ENCODE peak calls at places on chromosomes 2 and 18, in seven cellular contexts. One of them, this sample, is unnamed.

GRCh38 chr18:8754995-8755955 is 49.9 kb downstream of the MTCL1 start:
- DNase-seq in activated CD4-positive, alpha-beta T cell treated with anti-CD3 and anti-CD28 coated beads, Interleukin-2, amount 50 U/mL, for 4 hours: peak; percentile 28
- DNase-seq in dermis microvascular lymphatic vessel endothelial cell: no peak
- DNase-seq in COLO829: no peak
- DNase-seq in left colon: peak; percentile 15
- DNase-seq in HFF-Myc: peak; percentile 35
- DNase-seq in stimulated activated CD4-positive, alpha-beta T cell treated with anti-CD3 and anti-CD28 coated beads, TNF-alpha, amount 100 ng/mL, for 1 hour: no peak
- DNase-seq in this sample: peak; percentile 54

GRCh38 chr2:134664051-134664450 is 54.7 kb downstream of the TMEM163 start:
- DNase-seq in activated CD4-positive, alpha-beta T cell treated with anti-CD3 and anti-CD28 coated beads, Interleukin-2, amount 50 U/mL, for 4 hours: no peak
- DNase-seq in dermis microvascular lymphatic vessel endothelial cell: no peak
- DNase-seq in COLO829: no peak
- DNase-seq in left colon: no peak
- DNase-seq in HFF-Myc: no peak
- DNase-seq in stimulated activated CD4-positive, alpha-beta T cell treated with anti-CD3 and anti-CD28 coated beads, TNF-alpha, amount 100 ng/mL, for 1 hour: no peak
- DNase-seq in this sample: no peak

GRCh38 chr2:121748202-121748601 is 7.2 kb upstream of the TSN start:
- DNase-seq in activated CD4-positive, alpha-beta T cell treated with anti-CD3 and anti-CD28 coated beads, Interleukin-2, amount 50 U/mL, for 4 hours: no peak
- DNase-seq in dermis microvascular lymphatic vessel endothelial cell: peak; percentile 47
- DNase-seq in COLO829: no peak
- DNase-seq in left colon: no peak
- DNase-seq in HFF-Myc: peak; percentile 19
- DNase-seq in stimulated activated CD4-positive, alpha-beta T cell treated with anti-CD3 and anti-CD28 coated beads, TNF-alpha, amount 100 ng/mL, for 1 hour: no peak
- DNase-seq in this sample: no peak

GRCh38 chr2:144989580-144990270 is 469.8 kb upstream of the ZEB2 start:
- DNase-seq in activated CD4-positive, alpha-beta T cell treated with anti-CD3 and anti-CD28 coated beads, Interleukin-2, amount 50 U/mL, for 4 hours: no peak
- DNase-seq in dermis microvascular lymphatic vessel endothelial cell: no peak
- DNase-seq in COLO829: no peak
- DNase-seq in left colon: no peak
- DNase-seq in HFF-Myc: no peak
- DNase-seq in stimulated activated CD4-positive, alpha-beta T cell treated with anti-CD3 and anti-CD28 coated beads, TNF-alpha, amount 100 ng/mL, for 1 hour: no peak
- DNase-seq in this sample: no peak

GRCh38 chr2:27070653-27071276 is 689 bp downstream of the OST4 start:
- DNase-seq in activated CD4-positive, alpha-beta T cell treated with anti-CD3 and anti-CD28 coated beads, Interleukin-2, amount 50 U/mL, for 4 hours: no peak
- DNase-seq in dermis microvascular lymphatic vessel endothelial cell: peak; percentile 15
- DNase-seq in COLO829: no peak
- DNase-seq in left colon: no peak
- DNase-seq in HFF-Myc: no peak
- DNase-seq in stimulated activated CD4-positive, alpha-beta T cell treated with anti-CD3 and anti-CD28 coated beads, TNF-alpha, amount 100 ng/mL, for 1 hour: no peak
- DNase-seq in this sample: no peak

GRCh38 chr18:45775241-45775676 is 50.2 kb upstream of the SIGLEC15 start:
- DNase-seq in activated CD4-positive, alpha-beta T cell treated with anti-CD3 and anti-CD28 coated beads, Interleukin-2, amount 50 U/mL, for 4 hours: peak; percentile 33
- DNase-seq in dermis microvascular lymphatic vessel endothelial cell: peak; percentile 72
- DNase-seq in COLO829: no peak
- DNase-seq in left colon: peak; percentile 73
- DNase-seq in HFF-Myc: no peak
- DNase-seq in stimulated activated CD4-positive, alpha-beta T cell treated with anti-CD3 and anti-CD28 coated beads, TNF-alpha, amount 100 ng/mL, for 1 hour: peak; percentile 64
- DNase-seq in this sample: peak; percentile 9

GRCh38 chr2:225534697-225535096 is 135.2 kb downstream of the NYAP2 start:
- DNase-seq in activated CD4-positive, alpha-beta T cell treated with anti-CD3 and anti-CD28 coated beads, Interleukin-2, amount 50 U/mL, for 4 hours: no peak
- DNase-seq in dermis microvascular lymphatic vessel endothelial cell: no peak
- DNase-seq in COLO829: no peak
- DNase-seq in left colon: no peak
- DNase-seq in HFF-Myc: no peak
- DNase-seq in stimulated activated CD4-positive, alpha-beta T cell treated with anti-CD3 and anti-CD28 coated beads, TNF-alpha, amount 100 ng/mL, for 1 hour: no peak
- DNase-seq in this sample: no peak

GRCh38 chr18:42931501-42931900 is 184.0 kb downstream of the RIT2 start:
- DNase-seq in activated CD4-positive, alpha-beta T cell treated with anti-CD3 and anti-CD28 coated beads, Interleukin-2, amount 50 U/mL, for 4 hours: no peak
- DNase-seq in dermis microvascular lymphatic vessel endothelial cell: peak; percentile 59
- DNase-seq in COLO829: no peak
- DNase-seq in left colon: no peak
- DNase-seq in HFF-Myc: peak; percentile 33
- DNase-seq in stimulated activated CD4-positive, alpha-beta T cell treated with anti-CD3 and anti-CD28 coated beads, TNF-alpha, amount 100 ng/mL, for 1 hour: no peak
- DNase-seq in this sample: no peak

GRCh38 chr2:136183095-136183494 is 65.1 kb upstream of the CXCR4 start:
- DNase-seq in activated CD4-positive, alpha-beta T cell treated with anti-CD3 and anti-CD28 coated beads, Interleukin-2, amount 50 U/mL, for 4 hours: no peak
- DNase-seq in dermis microvascular lymphatic vessel endothelial cell: peak; percentile 7
- DNase-seq in COLO829: no peak
- DNase-seq in left colon: no peak
- DNase-seq in HFF-Myc: no peak
- DNase-seq in stimulated activated CD4-positive, alpha-beta T cell treated with anti-CD3 and anti-CD28 coated beads, TNF-alpha, amount 100 ng/mL, for 1 hour: no peak
- DNase-seq in this sample: no peak

GRCh38 chr2:6184532-6185302 is 492.5 kb downstream of the SOX11 start:
- DNase-seq in activated CD4-positive, alpha-beta T cell treated with anti-CD3 and anti-CD28 coated beads, Interleukin-2, amount 50 U/mL, for 4 hours: no peak
- DNase-seq in dermis microvascular lymphatic vessel endothelial cell: no peak
- DNase-seq in COLO829: no peak
- DNase-seq in left colon: no peak
- DNase-seq in HFF-Myc: no peak
- DNase-seq in stimulated activated CD4-positive, alpha-beta T cell treated with anti-CD3 and anti-CD28 coated beads, TNF-alpha, amount 100 ng/mL, for 1 hour: no peak
- DNase-seq in this sample: no peak

GRCh38 chr2:226911932-226912331 is 76.1 kb downstream of the RHBDD1 start:
- DNase-seq in activated CD4-positive, alpha-beta T cell treated with anti-CD3 and anti-CD28 coated beads, Interleukin-2, amount 50 U/mL, for 4 hours: no peak
- DNase-seq in dermis microvascular lymphatic vessel endothelial cell: no peak
- DNase-seq in COLO829: no peak
- DNase-seq in left colon: no peak
- DNase-seq in HFF-Myc: peak; percentile 78
- DNase-seq in stimulated activated CD4-positive, alpha-beta T cell treated with anti-CD3 and anti-CD28 coated beads, TNF-alpha, amount 100 ng/mL, for 1 hour: no peak
- DNase-seq in this sample: no peak

GRCh38 chr2:202135111-202135874 is 62.2 kb downstream of the KIAA2012 start:
- DNase-seq in activated CD4-positive, alpha-beta T cell treated with anti-CD3 and anti-CD28 coated beads, Interleukin-2, amount 50 U/mL, for 4 hours: no peak
- DNase-seq in dermis microvascular lymphatic vessel endothelial cell: no peak
- DNase-seq in COLO829: no peak
- DNase-seq in left colon: peak; percentile 34
- DNase-seq in HFF-Myc: peak; percentile 94
- DNase-seq in stimulated activated CD4-positive, alpha-beta T cell treated with anti-CD3 and anti-CD28 coated beads, TNF-alpha, amount 100 ng/mL, for 1 hour: no peak
- DNase-seq in this sample: no peak

GRCh38 chr2:239385096-239386000 is 15.5 kb downstream of the HDAC4 start:
- DNase-seq in activated CD4-positive, alpha-beta T cell treated with anti-CD3 and anti-CD28 coated beads, Interleukin-2, amount 50 U/mL, for 4 hours: no peak
- DNase-seq in dermis microvascular lymphatic vessel endothelial cell: no peak
- DNase-seq in COLO829: no peak
- DNase-seq in left colon: no peak
- DNase-seq in HFF-Myc: no peak
- DNase-seq in stimulated activated CD4-positive, alpha-beta T cell treated with anti-CD3 and anti-CD28 coated beads, TNF-alpha, amount 100 ng/mL, for 1 hour: no peak
- DNase-seq in this sample: no peak

GRCh38 chr2:112012556-112012955 is 42.5 kb upstream of the TMEM87B start:
- DNase-seq in activated CD4-positive, alpha-beta T cell treated with anti-CD3 and anti-CD28 coated beads, Interleukin-2, amount 50 U/mL, for 4 hours: no peak
- DNase-seq in dermis microvascular lymphatic vessel endothelial cell: no peak
- DNase-seq in COLO829: no peak
- DNase-seq in left colon: no peak
- DNase-seq in HFF-Myc: no peak
- DNase-seq in stimulated activated CD4-positive, alpha-beta T cell treated with anti-CD3 and anti-CD28 coated beads, TNF-alpha, amount 100 ng/mL, for 1 hour: no peak
- DNase-seq in this sample: no peak

GRCh38 chr2:224841910-224842309 is 125.7 kb upstream of the CCDC195 start:
- DNase-seq in activated CD4-positive, alpha-beta T cell treated with anti-CD3 and anti-CD28 coated beads, Interleukin-2, amount 50 U/mL, for 4 hours: no peak
- DNase-seq in dermis microvascular lymphatic vessel endothelial cell: no peak
- DNase-seq in COLO829: no peak
- DNase-seq in left colon: no peak
- DNase-seq in HFF-Myc: no peak
- DNase-seq in stimulated activated CD4-positive, alpha-beta T cell treated with anti-CD3 and anti-CD28 coated beads, TNF-alpha, amount 100 ng/mL, for 1 hour: no peak
- DNase-seq in this sample: no peak

GRCh38 chr2:207471261-207471660 is 58.5 kb upstream of the CREB1 start:
- DNase-seq in activated CD4-positive, alpha-beta T cell treated with anti-CD3 and anti-CD28 coated beads, Interleukin-2, amount 50 U/mL, for 4 hours: no peak
- DNase-seq in dermis microvascular lymphatic vessel endothelial cell: no peak
- DNase-seq in COLO829: no peak
- DNase-seq in left colon: no peak
- DNase-seq in HFF-Myc: no peak
- DNase-seq in stimulated activated CD4-positive, alpha-beta T cell treated with anti-CD3 and anti-CD28 coated beads, TNF-alpha, amount 100 ng/mL, for 1 hour: no peak
- DNase-seq in this sample: no peak

GRCh38 chr2:68500649-68501048 is 33.3 kb downstream of the APLF start:
- DNase-seq in activated CD4-positive, alpha-beta T cell treated with anti-CD3 and anti-CD28 coated beads, Interleukin-2, amount 50 U/mL, for 4 hours: no peak
- DNase-seq in dermis microvascular lymphatic vessel endothelial cell: no peak
- DNase-seq in COLO829: no peak
- DNase-seq in left colon: no peak
- DNase-seq in HFF-Myc: no peak
- DNase-seq in stimulated activated CD4-positive, alpha-beta T cell treated with anti-CD3 and anti-CD28 coated beads, TNF-alpha, amount 100 ng/mL, for 1 hour: no peak
- DNase-seq in this sample: no peak

GRCh38 chr2:15363142-15363541 is 198.0 kb downstream of the NBAS start:
- DNase-seq in activated CD4-positive, alpha-beta T cell treated with anti-CD3 and anti-CD28 coated beads, Interleukin-2, amount 50 U/mL, for 4 hours: no peak
- DNase-seq in dermis microvascular lymphatic vessel endothelial cell: no peak
- DNase-seq in COLO829: no peak
- DNase-seq in left colon: no peak
- DNase-seq in HFF-Myc: no peak
- DNase-seq in stimulated activated CD4-positive, alpha-beta T cell treated with anti-CD3 and anti-CD28 coated beads, TNF-alpha, amount 100 ng/mL, for 1 hour: no peak
- DNase-seq in this sample: no peak

GRCh38 chr2:58734365-58734764 is 493.2 kb upstream of the FANCL start:
- DNase-seq in activated CD4-positive, alpha-beta T cell treated with anti-CD3 and anti-CD28 coated beads, Interleukin-2, amount 50 U/mL, for 4 hours: no peak
- DNase-seq in dermis microvascular lymphatic vessel endothelial cell: no peak
- DNase-seq in COLO829: no peak
- DNase-seq in left colon: no peak
- DNase-seq in HFF-Myc: no peak
- DNase-seq in stimulated activated CD4-positive, alpha-beta T cell treated with anti-CD3 and anti-CD28 coated beads, TNF-alpha, amount 100 ng/mL, for 1 hour: no peak
- DNase-seq in this sample: no peak

GRCh38 chr2:136000502-136000901 is 15.1 kb upstream of the DARS1 start:
- DNase-seq in activated CD4-positive, alpha-beta T cell treated with anti-CD3 and anti-CD28 coated beads, Interleukin-2, amount 50 U/mL, for 4 hours: no peak
- DNase-seq in dermis microvascular lymphatic vessel endothelial cell: peak; percentile 20
- DNase-seq in COLO829: no peak
- DNase-seq in left colon: no peak
- DNase-seq in HFF-Myc: no peak
- DNase-seq in stimulated activated CD4-positive, alpha-beta T cell treated with anti-CD3 and anti-CD28 coated beads, TNF-alpha, amount 100 ng/mL, for 1 hour: no peak
- DNase-seq in this sample: no peak

GRCh38 chr18:47594063-47594462 is 336.4 kb downstream of the SMAD2 start:
- DNase-seq in activated CD4-positive, alpha-beta T cell treated with anti-CD3 and anti-CD28 coated beads, Interleukin-2, amount 50 U/mL, for 4 hours: no peak
- DNase-seq in dermis microvascular lymphatic vessel endothelial cell: no peak
- DNase-seq in COLO829: no peak
- DNase-seq in left colon: no peak
- DNase-seq in HFF-Myc: no peak
- DNase-seq in stimulated activated CD4-positive, alpha-beta T cell treated with anti-CD3 and anti-CD28 coated beads, TNF-alpha, amount 100 ng/mL, for 1 hour: no peak
- DNase-seq in this sample: no peak

GRCh38 chr2:98705333-98705617 is 25.7 kb downstream of the MGAT4A start:
- DNase-seq in activated CD4-positive, alpha-beta T cell treated with anti-CD3 and anti-CD28 coated beads, Interleukin-2, amount 50 U/mL, for 4 hours: no peak
- DNase-seq in dermis microvascular lymphatic vessel endothelial cell: no peak
- DNase-seq in COLO829: no peak
- DNase-seq in left colon: no peak
- DNase-seq in HFF-Myc: no peak
- DNase-seq in stimulated activated CD4-positive, alpha-beta T cell treated with anti-CD3 and anti-CD28 coated beads, TNF-alpha, amount 100 ng/mL, for 1 hour: no peak
- DNase-seq in this sample: no peak

GRCh38 chr2:173451137-173451536 is 96.5 kb downstream of the CDCA7 start:
- DNase-seq in activated CD4-positive, alpha-beta T cell treated with anti-CD3 and anti-CD28 coated beads, Interleukin-2, amount 50 U/mL, for 4 hours: no peak
- DNase-seq in dermis microvascular lymphatic vessel endothelial cell: no peak
- DNase-seq in COLO829: no peak
- DNase-seq in left colon: no peak
- DNase-seq in HFF-Myc: no peak
- DNase-seq in stimulated activated CD4-positive, alpha-beta T cell treated with anti-CD3 and anti-CD28 coated beads, TNF-alpha, amount 100 ng/mL, for 1 hour: no peak
- DNase-seq in this sample: no peak

GRCh38 chr2:120985997-120986651 is 250.5 kb downstream of the GLI2 start:
- DNase-seq in activated CD4-positive, alpha-beta T cell treated with anti-CD3 and anti-CD28 coated beads, Interleukin-2, amount 50 U/mL, for 4 hours: no peak
- DNase-seq in dermis microvascular lymphatic vessel endothelial cell: no peak
- DNase-seq in COLO829: no peak
- DNase-seq in left colon: no peak
- DNase-seq in HFF-Myc: no peak
- DNase-seq in stimulated activated CD4-positive, alpha-beta T cell treated with anti-CD3 and anti-CD28 coated beads, TNF-alpha, amount 100 ng/mL, for 1 hour: no peak
- DNase-seq in this sample: no peak

GRCh38 chr18:6661692-6662415 is 67.7 kb upstream of the ARHGAP28 start:
- DNase-seq in activated CD4-positive, alpha-beta T cell treated with anti-CD3 and anti-CD28 coated beads, Interleukin-2, amount 50 U/mL, for 4 hours: no peak
- DNase-seq in dermis microvascular lymphatic vessel endothelial cell: no peak
- DNase-seq in COLO829: no peak
- DNase-seq in left colon: no peak
- DNase-seq in HFF-Myc: peak; percentile 45
- DNase-seq in stimulated activated CD4-positive, alpha-beta T cell treated with anti-CD3 and anti-CD28 coated beads, TNF-alpha, amount 100 ng/mL, for 1 hour: no peak
- DNase-seq in this sample: no peak

GRCh38 chr18:45107425-45107824 is 426.7 kb downstream of the SETBP1 start:
- DNase-seq in activated CD4-positive, alpha-beta T cell treated with anti-CD3 and anti-CD28 coated beads, Interleukin-2, amount 50 U/mL, for 4 hours: no peak
- DNase-seq in dermis microvascular lymphatic vessel endothelial cell: no peak
- DNase-seq in COLO829: no peak
- DNase-seq in left colon: no peak
- DNase-seq in HFF-Myc: no peak
- DNase-seq in stimulated activated CD4-positive, alpha-beta T cell treated with anti-CD3 and anti-CD28 coated beads, TNF-alpha, amount 100 ng/mL, for 1 hour: no peak
- DNase-seq in this sample: no peak

GRCh38 chr2:134396493-134396892 is 142.6 kb downstream of the MGAT5 start:
- DNase-seq in activated CD4-positive, alpha-beta T cell treated with anti-CD3 and anti-CD28 coated beads, Interleukin-2, amount 50 U/mL, for 4 hours: no peak
- DNase-seq in dermis microvascular lymphatic vessel endothelial cell: no peak
- DNase-seq in COLO829: no peak
- DNase-seq in left colon: peak; percentile 72
- DNase-seq in HFF-Myc: no peak
- DNase-seq in stimulated activated CD4-positive, alpha-beta T cell treated with anti-CD3 and anti-CD28 coated beads, TNF-alpha, amount 100 ng/mL, for 1 hour: no peak
- DNase-seq in this sample: no peak

GRCh38 chr18:62998443-62998842 is 283.1 kb downstream of the PHLPP1 start:
- DNase-seq in activated CD4-positive, alpha-beta T cell treated with anti-CD3 and anti-CD28 coated beads, Interleukin-2, amount 50 U/mL, for 4 hours: no peak
- DNase-seq in dermis microvascular lymphatic vessel endothelial cell: no peak
- DNase-seq in COLO829: no peak
- DNase-seq in left colon: no peak
- DNase-seq in HFF-Myc: no peak
- DNase-seq in stimulated activated CD4-positive, alpha-beta T cell treated with anti-CD3 and anti-CD28 coated beads, TNF-alpha, amount 100 ng/mL, for 1 hour: no peak
- DNase-seq in this sample: no peak

GRCh38 chr2:168119519-168120141 is 127.8 kb downstream of the STK39 start:
- DNase-seq in activated CD4-positive, alpha-beta T cell treated with anti-CD3 and anti-CD28 coated beads, Interleukin-2, amount 50 U/mL, for 4 hours: no peak
- DNase-seq in dermis microvascular lymphatic vessel endothelial cell: peak; percentile 67
- DNase-seq in COLO829: peak; percentile 15
- DNase-seq in left colon: no peak
- DNase-seq in HFF-Myc: peak; percentile 26
- DNase-seq in stimulated activated CD4-positive, alpha-beta T cell treated with anti-CD3 and anti-CD28 coated beads, TNF-alpha, amount 100 ng/mL, for 1 hour: no peak
- DNase-seq in this sample: no peak

GRCh38 chr18:63168287-63168686 is 151.3 kb downstream of the BCL2 start:
- DNase-seq in activated CD4-positive, alpha-beta T cell treated with anti-CD3 and anti-CD28 coated beads, Interleukin-2, amount 50 U/mL, for 4 hours: no peak
- DNase-seq in dermis microvascular lymphatic vessel endothelial cell: no peak
- DNase-seq in COLO829: no peak
- DNase-seq in left colon: no peak
- DNase-seq in HFF-Myc: no peak
- DNase-seq in stimulated activated CD4-positive, alpha-beta T cell treated with anti-CD3 and anti-CD28 coated beads, TNF-alpha, amount 100 ng/mL, for 1 hour: no peak
- DNase-seq in this sample: no peak

This sample was measured in T follicular helper cell.